ENCODE peak calls at places on chromosomes 4 and X, in four cellular contexts. Q is heart right ventricle; H is EL; X is naive thymus-derived CD4-positive, alpha-beta T cell. G is an unnamed sample.

GRCh38 chr4:48727666-48728459 is 52.2 kb downstream of the FRYL start:
- DNase-seq in Q (no peak), H (no peak), X (no peak), G (no peak)

GRCh38 chr4:16199132-16199531 is 27.1 kb downstream of the TAPT1 start:
- DNase-seq in Q (no peak), H (no peak), X (no peak), G (no peak)

GRCh38 chr4:103718993-103719319 is 829 bp downstream of the TACR3 start:
- DNase-seq in Q (no peak), H (peak), X (no peak), G (no peak)

GRCh38 chr4:122652379-122652778 is 31.5 kb upstream of the IL21 start:
- DNase-seq in Q (no peak), H (peak), X (no peak), G (peak)

GRCh38 chr4:143728171-143728570 is 27.7 kb upstream of the FREM3 start:
- DNase-seq in Q (no peak), H (peak), X (no peak), G (no peak)

GRCh38 chrX:109840585-109840984 is 107.5 kb upstream of the ACSL4 start:
- DNase-seq in Q (peak), H (peak), X (peak), G (peak)

GRCh38 chr4:165813606-165814005 is 59.4 kb upstream of the TLL1 start:
- DNase-seq in Q (no peak), H (no peak), X (no peak), G (no peak)

GRCh38 chr4:121666091-121666679 is 30.6 kb downstream of the ANXA5 start:
- DNase-seq in Q (no peak), H (no peak), X (no peak), G (peak)

GRCh38 chr4:27594917-27595316 is 734.3 kb downstream of the STIM2 start:
- DNase-seq in Q (no peak), H (no peak), X (no peak), G (no peak)

GRCh38 chr4:4256799-4257198 is 8.8 kb upstream of the TMEM128 start:
- DNase-seq in Q (no peak), H (no peak), X (no peak), G (no peak)

GRCh38 chr4:78332974-78333373 is 218.6 kb upstream of the ANXA3 start:
- DNase-seq in Q (no peak), H (no peak), X (no peak), G (no peak)

GRCh38 chr4:3270141-3270611 is 21.2 kb downstream of the MSANTD1 start:
- DNase-seq in Q (peak), H (no peak), X (peak), G (no peak)

GRCh38 chrX:111431007-111431406 is 19.0 kb upstream of the DCX start:
- DNase-seq in Q (no peak), H (no peak), X (no peak), G (no peak)

GRCh38 chr4:183996868-183997267 is 91.8 kb downstream of the STOX2 start:
- DNase-seq in Q (no peak), H (peak), X (no peak), G (no peak)

GRCh38 chrX:130401415-130402210 is at the start of gene RBMX2:
- DNase-seq in Q (peak), H (peak), X (peak), G (peak)

GRCh38 chrX:56797966-56798711 is 69.1 kb downstream of the NBDY start:
- DNase-seq in Q (no peak), H (peak), X (no peak), G (peak)

GRCh38 chrX:38620623-38621022 is 59.3 kb downstream of the TSPAN7 start:
- DNase-seq in Q (no peak), H (no peak), X (no peak), G (no peak)

GRCh38 chr4:176539785-176540175 is 220.0 kb downstream of the SPCS3 start:
- DNase-seq in Q (no peak), H (peak), X (no peak), G (no peak)

GRCh38 chr4:38004062-38004461 is 43.9 kb downstream of the PTTG2 start:
- DNase-seq in Q (no peak), H (peak), X (no peak), G (no peak)

GRCh38 chrX:33211356-33212254 is at the start of gene DMD:
- DNase-seq in Q (peak), H (no peak), X (no peak), G (peak)

GRCh38 chr4:162274354-162274753 is 110.6 kb upstream of the FSTL5 start:
- DNase-seq in Q (no peak), H (no peak), X (no peak), G (no peak)

GRCh38 chr4:100841911-100842310 is 324.1 kb upstream of the EMCN start:
- DNase-seq in Q (no peak), H (no peak), X (no peak), G (no peak)

GRCh38 chrX:71214604-71215334 is 8.3 kb upstream of the GJB1 start:
- DNase-seq in Q (no peak), H (no peak), X (no peak), G (no peak)

GRCh38 chrX:111445485-111445884 is 33.5 kb upstream of the DCX start:
- DNase-seq in Q (no peak), H (peak), X (no peak), G (no peak)

GRCh38 chr4:36067116-36067515 is 177.2 kb downstream of the ARAP2 start:
- DNase-seq in Q (no peak), H (no peak), X (no peak), G (no peak)

GRCh38 chr4:28639747-28640146 is 1779.1 kb downstream of the STIM2 start:
- DNase-seq in Q (no peak), H (no peak), X (no peak), G (no peak)

GRCh38 chrX:76850851-76851250 is 423.3 kb downstream of the MAGEE1 start:
- DNase-seq in Q (no peak), H (no peak), X (no peak), G (no peak)

G was measured in lung.